ENCODE peak calls at places on chromosomes 1 and 21, in nine cellular contexts. One of them, this sample, is unnamed.

GRCh38 chr21:43925096-43925481 is 60.1 kb downstream of the AGPAT3 start:
- DNase-seq in neuronal stem cell: no peak
- DNase-seq in hepatocyte: peak; percentile 76
- DNase-seq in cardiac muscle cell: no peak
- DNase-seq in WERI-Rb-1: no peak
- DNase-seq in AG10803: no peak
- DNase-seq in HFF-Myc: no peak
- DNase-seq in Peyer's patch: no peak
- DNase-seq in CD4-positive, alpha-beta memory T cell: no peak
- DNase-seq in this sample: no peak

GRCh38 chr1:172321429-172321828 is 99.1 kb upstream of the C1orf105 start:
- DNase-seq in neuronal stem cell: no peak
- DNase-seq in hepatocyte: no peak
- DNase-seq in cardiac muscle cell: peak; percentile 60
- DNase-seq in WERI-Rb-1: no peak
- DNase-seq in AG10803: peak; percentile 96
- DNase-seq in HFF-Myc: peak; percentile 60
- DNase-seq in Peyer's patch: no peak
- DNase-seq in CD4-positive, alpha-beta memory T cell: no peak
- DNase-seq in this sample: no peak

GRCh38 chr1:53810497-53810896 is 27.6 kb downstream of the NDC1 start:
- DNase-seq in neuronal stem cell: no peak
- DNase-seq in hepatocyte: no peak
- DNase-seq in cardiac muscle cell: no peak
- DNase-seq in WERI-Rb-1: no peak
- DNase-seq in AG10803: no peak
- DNase-seq in HFF-Myc: no peak
- DNase-seq in Peyer's patch: no peak
- DNase-seq in CD4-positive, alpha-beta memory T cell: no peak
- DNase-seq in this sample: no peak

GRCh38 chr1:221487781-221488520 is 253.9 kb downstream of the DUSP10 start:
- DNase-seq in neuronal stem cell: no peak
- DNase-seq in hepatocyte: no peak
- DNase-seq in cardiac muscle cell: peak; percentile 5
- DNase-seq in WERI-Rb-1: no peak
- DNase-seq in AG10803: peak; percentile 42
- DNase-seq in HFF-Myc: no peak
- DNase-seq in Peyer's patch: no peak
- DNase-seq in CD4-positive, alpha-beta memory T cell: no peak
- DNase-seq in this sample: no peak

GRCh38 chr1:70034403-70034802 is 171.0 kb downstream of the LRRC40 start:
- DNase-seq in neuronal stem cell: peak; percentile 31
- DNase-seq in hepatocyte: peak; percentile 30
- DNase-seq in cardiac muscle cell: peak; percentile 74
- DNase-seq in WERI-Rb-1: peak; percentile 54
- DNase-seq in AG10803: peak; percentile 64
- DNase-seq in HFF-Myc: peak; percentile 61
- DNase-seq in Peyer's patch: no peak
- DNase-seq in CD4-positive, alpha-beta memory T cell: no peak
- DNase-seq in this sample: no peak

GRCh38 chr21:33241846-33242245 is 12.1 kb downstream of the IFNAR2 start:
- DNase-seq in neuronal stem cell: no peak
- DNase-seq in hepatocyte: no peak
- DNase-seq in cardiac muscle cell: no peak
- DNase-seq in WERI-Rb-1: no peak
- DNase-seq in AG10803: no peak
- DNase-seq in HFF-Myc: no peak
- DNase-seq in Peyer's patch: no peak
- DNase-seq in CD4-positive, alpha-beta memory T cell: no peak
- DNase-seq in this sample: no peak

GRCh38 chr1:75797606-75798216 is 1.0 kb downstream of the MSH4 start:
- DNase-seq in neuronal stem cell: no peak
- DNase-seq in hepatocyte: no peak
- DNase-seq in cardiac muscle cell: no peak
- DNase-seq in WERI-Rb-1: no peak
- DNase-seq in AG10803: no peak
- DNase-seq in HFF-Myc: no peak
- DNase-seq in Peyer's patch: no peak
- DNase-seq in CD4-positive, alpha-beta memory T cell: no peak
- DNase-seq in this sample: no peak

GRCh38 chr1:110452330-110452729 is 1.4 kb downstream of the PROK1 start:
- DNase-seq in neuronal stem cell: no peak
- DNase-seq in hepatocyte: no peak
- DNase-seq in cardiac muscle cell: no peak
- DNase-seq in WERI-Rb-1: no peak
- DNase-seq in AG10803: no peak
- DNase-seq in HFF-Myc: no peak
- DNase-seq in Peyer's patch: no peak
- DNase-seq in CD4-positive, alpha-beta memory T cell: no peak
- DNase-seq in this sample: no peak

GRCh38 chr1:149903836-149904491 is 4.6 kb downstream of the BOLA1 start:
- DNase-seq in neuronal stem cell: no peak
- DNase-seq in hepatocyte: no peak
- DNase-seq in cardiac muscle cell: no peak
- DNase-seq in WERI-Rb-1: peak; percentile 58
- DNase-seq in AG10803: no peak
- DNase-seq in HFF-Myc: no peak
- DNase-seq in Peyer's patch: no peak
- DNase-seq in CD4-positive, alpha-beta memory T cell: no peak
- DNase-seq in this sample: no peak

GRCh38 chr1:94863297-94863911 is 43.2 kb downstream of the SLC44A3 start:
- DNase-seq in neuronal stem cell: no peak
- DNase-seq in hepatocyte: peak; percentile 48
- DNase-seq in cardiac muscle cell: peak; percentile 90
- DNase-seq in WERI-Rb-1: no peak
- DNase-seq in AG10803: peak; percentile 87
- DNase-seq in HFF-Myc: no peak
- DNase-seq in Peyer's patch: no peak
- DNase-seq in CD4-positive, alpha-beta memory T cell: no peak
- DNase-seq in this sample: no peak
- H3K4me3 ChIP-seq in neuronal stem cell: no peak overlapping the region
- H3K4me3 ChIP-seq in hepatocyte: no peak overlapping the region
- H3K4me3 ChIP-seq in cardiac muscle cell: no peak overlapping the region
- H3K4me3 ChIP-seq in WERI-Rb-1: no peak overlapping the region
- H3K4me3 ChIP-seq in AG10803: peak overlapping the region; percentile 14
- H3K4me3 ChIP-seq in HFF-Myc: peak overlapping the region; percentile 2
- H3K4me3 ChIP-seq in Peyer's patch: no peak overlapping the region
- H3K4me3 ChIP-seq in CD4-positive, alpha-beta memory T cell: no peak overlapping the region
- H3K4me3 ChIP-seq in this sample: no peak overlapping the region

DNA sequence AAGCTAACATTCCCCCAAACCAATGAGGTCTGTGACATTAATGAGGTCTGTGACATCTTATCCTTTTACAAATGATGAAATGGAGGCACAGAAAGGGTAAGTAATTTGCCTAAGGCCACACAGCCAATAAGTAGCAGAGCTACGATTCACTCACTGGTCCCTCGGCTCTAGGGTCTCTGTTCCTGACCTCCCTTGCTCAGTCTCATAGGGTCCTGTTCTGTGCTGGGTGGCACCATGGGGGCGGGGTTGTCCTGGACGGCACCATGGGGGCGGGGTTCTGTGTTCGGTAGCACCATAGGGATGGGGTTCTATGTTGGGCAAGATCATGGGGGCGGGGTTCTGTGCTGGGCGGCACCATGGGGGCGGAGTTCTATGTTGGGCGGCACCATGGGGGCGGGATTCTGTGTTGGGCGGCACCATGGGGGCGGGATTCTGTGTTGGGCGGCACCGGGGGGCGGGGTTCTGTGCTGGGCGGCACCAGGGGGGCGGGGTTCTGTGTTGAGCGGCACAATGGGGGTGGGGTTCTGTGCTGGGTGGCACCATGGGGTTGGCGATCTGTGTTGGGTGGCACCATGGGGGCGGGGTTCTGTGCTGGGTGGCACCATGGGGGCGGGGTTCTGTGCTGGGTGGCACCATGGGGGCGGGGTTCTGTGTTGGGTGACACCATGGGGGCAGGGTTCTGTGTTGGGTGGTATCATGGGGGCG is 55.6 kb downstream of the CLSTN1 start:
- DNase-seq in neuronal stem cell: no peak
- DNase-seq in hepatocyte: no peak
- DNase-seq in cardiac muscle cell: no peak
- DNase-seq in WERI-Rb-1: peak; percentile 31
- DNase-seq in AG10803: no peak
- DNase-seq in HFF-Myc: no peak
- DNase-seq in Peyer's patch: no peak
- DNase-seq in CD4-positive, alpha-beta memory T cell: no peak
- DNase-seq in this sample: peak; percentile 20
- H3K4me3 ChIP-seq in neuronal stem cell: no peak overlapping the region
- H3K4me3 ChIP-seq in hepatocyte: no peak overlapping the region
- H3K4me3 ChIP-seq in cardiac muscle cell: no peak overlapping the region
- H3K4me3 ChIP-seq in WERI-Rb-1: no peak overlapping the region
- H3K4me3 ChIP-seq in AG10803: no peak overlapping the region
- H3K4me3 ChIP-seq in HFF-Myc: no peak overlapping the region
- H3K4me3 ChIP-seq in Peyer's patch: no peak overlapping the region
- H3K4me3 ChIP-seq in CD4-positive, alpha-beta memory T cell: no peak overlapping the region
- H3K4me3 ChIP-seq in this sample: no peak overlapping the region

GRCh38 chr1:6464915-6465314 is 1.1 kb downstream of the TNFRSF25 start:
- DNase-seq in neuronal stem cell: no peak
- DNase-seq in hepatocyte: no peak
- DNase-seq in cardiac muscle cell: no peak
- DNase-seq in WERI-Rb-1: no peak
- DNase-seq in AG10803: no peak
- DNase-seq in HFF-Myc: no peak
- DNase-seq in Peyer's patch: no peak
- DNase-seq in CD4-positive, alpha-beta memory T cell: no peak
- DNase-seq in this sample: no peak
- H3K4me3 ChIP-seq in neuronal stem cell: no peak overlapping the region
- H3K4me3 ChIP-seq in hepatocyte: no peak overlapping the region
- H3K4me3 ChIP-seq in cardiac muscle cell: no peak overlapping the region
- H3K4me3 ChIP-seq in WERI-Rb-1: no peak overlapping the region
- H3K4me3 ChIP-seq in AG10803: no peak overlapping the region
- H3K4me3 ChIP-seq in HFF-Myc: no peak overlapping the region
- H3K4me3 ChIP-seq in Peyer's patch: peak overlapping the region; percentile 30
- H3K4me3 ChIP-seq in CD4-positive, alpha-beta memory T cell: peak overlapping the region; percentile 79
- H3K4me3 ChIP-seq in this sample: no peak overlapping the region

DNA sequence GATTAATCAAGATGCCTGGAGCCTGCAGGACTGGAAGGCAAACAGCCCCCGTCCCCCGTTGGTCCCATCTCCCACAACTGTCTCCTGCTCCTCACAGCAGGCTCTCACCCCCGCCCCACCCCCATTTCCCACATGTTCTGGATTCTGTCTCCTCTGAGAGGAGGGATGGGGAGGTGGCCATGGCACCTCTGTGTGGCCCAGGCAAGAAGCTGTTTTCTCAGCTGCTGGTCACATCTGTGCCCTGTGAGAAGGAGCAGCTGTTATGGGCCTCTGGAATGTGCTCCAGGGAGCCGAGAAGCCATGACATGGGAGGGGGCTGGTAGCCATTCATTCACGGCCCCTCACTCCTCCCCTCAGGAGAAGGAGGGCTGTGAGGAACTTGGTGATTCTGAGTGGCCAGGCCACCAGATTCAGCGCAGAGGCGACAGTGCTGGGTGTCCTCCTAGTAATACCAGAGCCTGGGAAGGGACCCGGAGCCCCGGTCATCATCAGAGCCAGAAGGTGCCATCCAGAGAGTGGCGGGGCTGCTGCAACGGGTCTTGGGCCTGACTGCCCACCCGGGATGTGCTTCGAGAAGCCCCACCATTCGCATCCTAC is 1.4 kb downstream of the NES start:
- DNase-seq in neuronal stem cell: no peak
- DNase-seq in hepatocyte: no peak
- DNase-seq in cardiac muscle cell: no peak
- DNase-seq in WERI-Rb-1: peak; percentile 72
- DNase-seq in AG10803: no peak
- DNase-seq in HFF-Myc: no peak
- DNase-seq in Peyer's patch: no peak
- DNase-seq in CD4-positive, alpha-beta memory T cell: no peak
- DNase-seq in this sample: peak; percentile 84
- H3K4me3 ChIP-seq in neuronal stem cell: peak overlapping the region; percentile 99
- H3K4me3 ChIP-seq in hepatocyte: no peak overlapping the region
- H3K4me3 ChIP-seq in cardiac muscle cell: peak overlapping the region; percentile 67
- H3K4me3 ChIP-seq in WERI-Rb-1: peak overlapping the region; percentile 3
- H3K4me3 ChIP-seq in AG10803: peak overlapping the region; percentile 41
- H3K4me3 ChIP-seq in HFF-Myc: peak overlapping the region; percentile 69
- H3K4me3 ChIP-seq in Peyer's patch: peak overlapping the region; percentile 18
- H3K4me3 ChIP-seq in CD4-positive, alpha-beta memory T cell: no peak overlapping the region
- H3K4me3 ChIP-seq in this sample: peak overlapping the region; percentile 38

GRCh38 chr21:34891610-34891943 is 157.5 kb downstream of the RUNX1 start:
- DNase-seq in neuronal stem cell: no peak
- DNase-seq in hepatocyte: no peak
- DNase-seq in cardiac muscle cell: no peak
- DNase-seq in WERI-Rb-1: no peak
- DNase-seq in AG10803: no peak
- DNase-seq in HFF-Myc: no peak
- DNase-seq in Peyer's patch: no peak
- DNase-seq in CD4-positive, alpha-beta memory T cell: no peak
- DNase-seq in this sample: no peak
- H3K4me3 ChIP-seq in neuronal stem cell: no peak overlapping the region
- H3K4me3 ChIP-seq in hepatocyte: peak overlapping the region; percentile 22
- H3K4me3 ChIP-seq in cardiac muscle cell: no peak overlapping the region
- H3K4me3 ChIP-seq in WERI-Rb-1: no peak overlapping the region
- H3K4me3 ChIP-seq in AG10803: peak overlapping the region; percentile 43
- H3K4me3 ChIP-seq in HFF-Myc: peak overlapping the region; percentile 64
- H3K4me3 ChIP-seq in Peyer's patch: no peak overlapping the region
- H3K4me3 ChIP-seq in CD4-positive, alpha-beta memory T cell: no peak overlapping the region
- H3K4me3 ChIP-seq in this sample: no peak overlapping the region

DNA sequence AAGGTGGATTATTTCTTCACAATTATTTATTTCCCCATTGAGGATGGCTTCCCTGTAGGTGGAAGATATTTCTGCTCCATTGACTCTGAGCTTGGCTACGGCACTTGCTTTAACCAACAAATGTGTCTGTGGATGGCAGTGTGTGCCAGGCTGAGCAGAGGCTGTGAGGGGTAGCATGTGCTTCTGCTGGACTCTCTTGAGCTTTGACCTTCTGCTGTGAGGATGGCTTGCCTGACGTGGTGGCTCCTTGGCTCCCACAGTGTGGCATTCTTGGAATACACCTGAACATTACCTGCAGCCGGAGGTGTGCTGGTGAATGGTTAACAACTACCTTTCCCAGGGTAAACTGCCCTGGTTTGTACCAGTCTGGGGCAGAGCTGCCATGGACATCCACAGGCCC is 46.8 kb downstream of the WDR3 start:
- DNase-seq in neuronal stem cell: no peak
- DNase-seq in hepatocyte: no peak
- DNase-seq in cardiac muscle cell: no peak
- DNase-seq in WERI-Rb-1: no peak
- DNase-seq in AG10803: no peak
- DNase-seq in HFF-Myc: no peak
- DNase-seq in Peyer's patch: no peak
- DNase-seq in CD4-positive, alpha-beta memory T cell: no peak
- DNase-seq in this sample: no peak
- H3K4me3 ChIP-seq in neuronal stem cell: no peak overlapping the region
- H3K4me3 ChIP-seq in hepatocyte: no peak overlapping the region
- H3K4me3 ChIP-seq in cardiac muscle cell: no peak overlapping the region
- H3K4me3 ChIP-seq in WERI-Rb-1: no peak overlapping the region
- H3K4me3 ChIP-seq in AG10803: no peak overlapping the region
- H3K4me3 ChIP-seq in HFF-Myc: no peak overlapping the region
- H3K4me3 ChIP-seq in Peyer's patch: no peak overlapping the region
- H3K4me3 ChIP-seq in CD4-positive, alpha-beta memory T cell: no peak overlapping the region
- H3K4me3 ChIP-seq in this sample: no peak overlapping the region

GRCh38 chr1:32223683-32224082 is 1.5 kb downstream of the EIF3I start:
- DNase-seq in neuronal stem cell: no peak
- DNase-seq in hepatocyte: no peak
- DNase-seq in cardiac muscle cell: no peak
- DNase-seq in WERI-Rb-1: no peak
- DNase-seq in AG10803: no peak
- DNase-seq in HFF-Myc: no peak
- DNase-seq in Peyer's patch: no peak
- DNase-seq in CD4-positive, alpha-beta memory T cell: no peak
- DNase-seq in this sample: no peak
- H3K4me3 ChIP-seq in neuronal stem cell: no peak overlapping the region
- H3K4me3 ChIP-seq in hepatocyte: no peak overlapping the region
- H3K4me3 ChIP-seq in cardiac muscle cell: no peak overlapping the region
- H3K4me3 ChIP-seq in WERI-Rb-1: no peak overlapping the region
- H3K4me3 ChIP-seq in AG10803: peak overlapping the region; percentile 7
- H3K4me3 ChIP-seq in HFF-Myc: peak overlapping the region; percentile 98
- H3K4me3 ChIP-seq in Peyer's patch: no peak overlapping the region
- H3K4me3 ChIP-seq in CD4-positive, alpha-beta memory T cell: no peak overlapping the region
- H3K4me3 ChIP-seq in this sample: no peak overlapping the region

GRCh38 chr21:40846057-40846456 is 901 bp downstream of the DSCAM start:
- DNase-seq in neuronal stem cell: no peak
- DNase-seq in hepatocyte: no peak
- DNase-seq in cardiac muscle cell: no peak
- DNase-seq in WERI-Rb-1: no peak
- DNase-seq in AG10803: no peak
- DNase-seq in HFF-Myc: no peak
- DNase-seq in Peyer's patch: no peak
- DNase-seq in CD4-positive, alpha-beta memory T cell: no peak
- DNase-seq in this sample: no peak
- H3K4me3 ChIP-seq in neuronal stem cell: no peak overlapping the region
- H3K4me3 ChIP-seq in hepatocyte: no peak overlapping the region
- H3K4me3 ChIP-seq in cardiac muscle cell: peak overlapping the region; percentile 22
- H3K4me3 ChIP-seq in WERI-Rb-1: no peak overlapping the region
- H3K4me3 ChIP-seq in AG10803: no peak overlapping the region
- H3K4me3 ChIP-seq in HFF-Myc: no peak overlapping the region
- H3K4me3 ChIP-seq in Peyer's patch: no peak overlapping the region
- H3K4me3 ChIP-seq in CD4-positive, alpha-beta memory T cell: no peak overlapping the region
- H3K4me3 ChIP-seq in this sample: no peak overlapping the region